ENCODE peak calls at places on chromosomes 2 and 18, in four cellular contexts. J is Right ventricle myocardium inferior; V is stimulated activated CD8-positive, alpha-beta memory T cell treated with anti-CD3 and anti-CD28 coated beads, Interleukin-15, amount 100 ng/mL, for 1 hour; O is activated naive CD4-positive, alpha-beta T cell treated with anti-CD3 and anti-CD28 coated beads, Interleukin-2, amount 50 U/mL, for 16 hours. B is an unnamed sample.

GRCh38 chr18:57084331-57085298 is 62.3 kb upstream of the BOD1L2 start:
- DNase-seq in J (no peak), V (no peak), O (no peak), B (no peak)

GRCh38 chr2:9360701-9361100 is 62.6 kb downstream of the ITGB1BP1 start:
- DNase-seq in J (no peak), V (no peak), O (no peak), B (no peak)

GRCh38 chr2:32289165-32290054 is 11.7 kb downstream of the YIPF4 start:
- DNase-seq in J (no peak), V (no peak), O (no peak), B (no peak)

GRCh38 chr2:218582085-218582484 is 13.4 kb downstream of the CNOT9 start:
- DNase-seq in J (no peak), V (no peak), O (no peak), B (no peak)

GRCh38 chr2:201466050-201466660 is 14.6 kb downstream of the STRADB start:
- DNase-seq in J (no peak), V (no peak), O (no peak), B (no peak)

GRCh38 chr2:124626993-124627392 is 601.9 kb downstream of the CNTNAP5 start:
- DNase-seq in J (no peak), V (no peak), O (no peak), B (no peak)

GRCh38 chr2:71566271-71566858 is 113.0 kb downstream of the DYSF start:
- DNase-seq in J (peak; percentile 22), V (no peak), O (no peak), B (no peak)

GRCh38 chr2:238226698-238227586 is 12.9 kb downstream of the HES6 start:
- DNase-seq in J (no peak), V (no peak), O (no peak), B (no peak)

GRCh38 chr2:9378433-9379371 is 44.6 kb downstream of the ITGB1BP1 start:
- DNase-seq in J (peak; percentile 88), V (no peak), O (no peak), B (peak; percentile 38)

GRCh38 chr18:29181151-29181901 is 1004.4 kb upstream of the CDH2 start:
- DNase-seq in J (no peak), V (no peak), O (no peak), B (no peak)

GRCh38 chr2:229245013-229245412 is 26.1 kb downstream of the PID1 start:
- DNase-seq in J (no peak), V (no peak), O (no peak), B (no peak)

GRCh38 chr18:987325-988186 is 82.9 kb downstream of the ADCYAP1 start:
- DNase-seq in J (no peak), V (no peak), O (no peak), B (no peak)

GRCh38 chr2:69762513-69763494 is 20.9 kb downstream of the ANXA4 start:
- DNase-seq in J (no peak), V (no peak), O (no peak), B (no peak)

GRCh38 chr2:2681611-2682295 is 350.7 kb upstream of the MYT1L start:
- DNase-seq in J (no peak), V (no peak), O (no peak), B (no peak)

GRCh38 chr2:2974982-2975381 is 402.6 kb downstream of the EIPR1 start:
- DNase-seq in J (no peak), V (no peak), O (no peak), B (no peak)

GRCh38 chr18:67517224-67517765 is 775 bp upstream of the DSEL start:
- DNase-seq in J (no peak), V (no peak), O (no peak), B (peak; percentile 22)

GRCh38 chr2:86671304-86671981 is 47.8 kb upstream of the RNF103 start:
- DNase-seq in J (no peak), V (no peak), O (no peak), B (no peak)

GRCh38 chr2:172273910-172274571 is 153.3 kb upstream of the ITGA6 start:
- DNase-seq in J (no peak), V (no peak), O (no peak), B (no peak)

GRCh38 chr2:198059800-198060199 is 255.4 kb downstream of the PLCL1 start:
- DNase-seq in J (no peak), V (no peak), O (no peak), B (no peak)

GRCh38 chr2:157321514-157321913 is 4.1 kb downstream of the ERMN start:
- DNase-seq in J (no peak), V (no peak), O (no peak), B (no peak)

GRCh38 chr18:3266062-3266608 is 4.2 kb downstream of the MYL12B start:
- DNase-seq in J (no peak), V (no peak), O (no peak), B (no peak)

GRCh38 chr2:129236601-129237000 is 742.9 kb upstream of the RAB6C start:
- DNase-seq in J (no peak), V (no peak), O (no peak), B (no peak)

GRCh38 chr2:95314598-95314963 is 17.4 kb downstream of the KCNIP3 start:
- DNase-seq in J (peak; percentile 22), V (no peak), O (no peak), B (no peak)

GRCh38 chr2:222115296-222115695 is 183.5 kb downstream of the PAX3 start:
- DNase-seq in J (no peak), V (no peak), O (no peak), B (no peak)

GRCh38 chr18:55458456-55459238 is 129.3 kb downstream of the TCF4 start:
- DNase-seq in J (no peak), V (no peak), O (no peak), B (no peak)

GRCh38 chr2:193584001-193584400 is 1389.3 kb upstream of the TMEFF2 start:
- DNase-seq in J (no peak), V (no peak), O (no peak), B (no peak)

GRCh38 chr2:45494275-45494977 is 116.6 kb downstream of the SRBD1 start:
- DNase-seq in J (no peak), V (no peak), O (no peak), B (no peak)

GRCh38 chr2:62783679-62784078 is 78.2 kb downstream of the EHBP1 start:
- DNase-seq in J (no peak), V (no peak), O (no peak), B (no peak)

GRCh38 chr2:111669928-111670695 is 213.9 kb downstream of the ANAPC1 start:
- DNase-seq in J (no peak), V (no peak), O (no peak), B (no peak)

GRCh38 chr2:1140389-1141003 is 189.8 kb downstream of the SNTG2 start:
- DNase-seq in J (no peak), V (no peak), O (peak; percentile 52), B (no peak)

GRCh38 chr2:20184067-20184938 is 40.6 kb downstream of the SDC1 start:
- DNase-seq in J (peak; percentile 26), V (no peak), O (no peak), B (peak; percentile 22)

GRCh38 chr18:52723456-52724065 is 383.6 kb downstream of the DCC start:
- DNase-seq in J (no peak), V (no peak), O (no peak), B (no peak)

GRCh38 chr2:113187771-113188170 is 14.0 kb downstream of the PSD4 start:
- DNase-seq in J (no peak), V (no peak), O (no peak), B (no peak)

GRCh38 chr2:67923696-67924095 is 139.1 kb downstream of the C1D start:
- DNase-seq in J (no peak), V (no peak), O (no peak), B (no peak)